ENCODE peak calls at places on chromosome 6, in five cellular contexts. K is neural progenitor cell, O is BE2C, F is upper lobe of right lung, U is A549. L is an unnamed sample.

GRCh38 chr6:109660526-109660925 is 30.5 kb downstream of the AK9 start:
- DNase-seq in K (no peak), O (no peak), F (no peak), U (no peak), L (no peak)

GRCh38 chr6:137698636-137699035 is 168.4 kb upstream of the TNFAIP3 start:
- DNase-seq in K (no peak), O (no peak), F (no peak), U (no peak), L (no peak)

GRCh38 chr6:52157301-52157930 is 28.8 kb upstream of the IL17A start:
- DNase-seq in K (no peak), O (no peak), F (no peak), U (no peak), L (no peak)

GRCh38 chr6:144697389-144697788 is 412.3 kb downstream of the UTRN start:
- DNase-seq in K (no peak), O (no peak), F (no peak), U (no peak), L (no peak)

GRCh38 chr6:170553686-170554085 is 483 bp upstream of the TBP start:
- DNase-seq in K (no peak), O (no peak), F (no peak), U (no peak), L (no peak)

GRCh38 chr6:158854214-158855101 is 35.3 kb upstream of the EZR start:
- DNase-seq in K (no peak), O (no peak), F (no peak), U (no peak), L (no peak)

GRCh38 chr6:23559587-23560343 is 566.2 kb upstream of the NRSN1 start:
- DNase-seq in K (no peak), O (no peak), F (no peak), U (no peak), L (no peak)

GRCh38 chr6:85008311-85009015 is 244.1 kb upstream of the TBX18 start:
- DNase-seq in K (no peak), O (no peak), F (no peak), U (no peak), L (no peak)

GRCh38 chr6:16472349-16473069 is 234.1 kb downstream of the GMPR start:
- DNase-seq in K (no peak), O (no peak), F (no peak), U (no peak), L (no peak)

GRCh38 chr6:30726506-30727413 is 6.6 kb downstream of the TUBB start:
- DNase-seq in K (no peak), O (no peak), F (no peak), U (no peak), L (no peak)

GRCh38 chr6:15872252-15873103 is 209.7 kb upstream of the DTNBP1 start:
- DNase-seq in K (no peak), O (no peak), F (no peak), U (no peak), L (no peak)

GRCh38 chr6:31169123-31169857 is 1.2 kb downstream of the POU5F1 start:
- DNase-seq in K (no peak), O (no peak), F (no peak), U (no peak), L (no peak)

GRCh38 chr6:26103141-26103769 is 16.0 kb downstream of the HFE start:
- DNase-seq in K (peak; percentile 26), O (no peak), F (no peak), U (peak; percentile 44), L (no peak)

GRCh38 chr6:121925024-121925423 is 474.4 kb upstream of the HSF2 start:
- DNase-seq in K (no peak), O (no peak), F (no peak), U (no peak), L (no peak)

GRCh38 chr6:82570083-82570482 is 206.5 kb downstream of the TPBG start:
- DNase-seq in K (no peak), O (no peak), F (no peak), U (no peak), L (no peak)

GRCh38 chr6:145669627-145670034 is 65.7 kb downstream of the EPM2A start:
- DNase-seq in K (no peak), O (no peak), F (no peak), U (no peak), L (no peak)

GRCh38 chr6:105211831-105212230 is 32.0 kb upstream of the POPDC3 start:
- DNase-seq in K (no peak), O (no peak), F (no peak), U (no peak), L (no peak)

GRCh38 chr6:98871057-98871456 is 36.7 kb downstream of the POU3F2 start:
- DNase-seq in K (no peak), O (no peak), F (no peak), U (no peak), L (no peak)

GRCh38 chr6:77834591-77834996 is 181.8 kb downstream of the MEI4 start:
- DNase-seq in K (no peak), O (no peak), F (no peak), U (no peak), L (no peak)

GRCh38 chr6:96899019-96899418 is 1.3 kb upstream of the NDUFAF4 start:
- DNase-seq in K (peak; percentile 40), O (no peak), F (no peak), U (peak; percentile 43), L (no peak)

GRCh38 chr6:75604294-75604693 is 2.6 kb downstream of the SENP6 start:
- DNase-seq in K (no peak), O (no peak), F (no peak), U (no peak), L (no peak)

GRCh38 chr6:82057846-82058554 is 189.5 kb downstream of the IBTK start:
- DNase-seq in K (no peak), O (no peak), F (no peak), U (no peak), L (no peak)

GRCh38 chr6:47168176-47168575 is 126.0 kb upstream of the ADGRF1 start:
- DNase-seq in K (no peak), O (no peak), F (no peak), U (peak; percentile 91), L (no peak)

GRCh38 chr6:99341862-99342455 is 7.5 kb downstream of the FAXC start:
- DNase-seq in K (no peak), O (no peak), F (no peak), U (no peak), L (no peak)

GRCh38 chr6:91653954-91654843 is 1067.3 kb upstream of the MAP3K7 start:
- DNase-seq in K (peak; percentile 20), O (no peak), F (no peak), U (no peak), L (no peak)

GRCh38 chr6:32568561-32568960 is 21.1 kb downstream of the HLA-DRB1 start:
- DNase-seq in K (no peak), O (no peak), F (no peak), U (no peak), L (no peak)

GRCh38 chr6:6790891-6791290 is 202.4 kb downstream of the LY86 start:
- DNase-seq in K (no peak), O (no peak), F (no peak), U (peak; percentile 14), L (no peak)

GRCh38 chr6:19873031-19873430 is 35.9 kb downstream of the ID4 start:
- DNase-seq in K (peak; percentile 33), O (peak; percentile 32), F (no peak), U (peak; percentile 18), L (no peak)

GRCh38 chr6:44969446-44970175 is 358.5 kb upstream of the RUNX2 start:
- DNase-seq in K (no peak), O (no peak), F (no peak), U (no peak), L (no peak)

GRCh38 chr6:27810768-27811298 is 101.4 kb downstream of the OR2B2 start:
- DNase-seq in K (no peak), O (no peak), F (no peak), U (no peak), L (no peak)

DNA sequence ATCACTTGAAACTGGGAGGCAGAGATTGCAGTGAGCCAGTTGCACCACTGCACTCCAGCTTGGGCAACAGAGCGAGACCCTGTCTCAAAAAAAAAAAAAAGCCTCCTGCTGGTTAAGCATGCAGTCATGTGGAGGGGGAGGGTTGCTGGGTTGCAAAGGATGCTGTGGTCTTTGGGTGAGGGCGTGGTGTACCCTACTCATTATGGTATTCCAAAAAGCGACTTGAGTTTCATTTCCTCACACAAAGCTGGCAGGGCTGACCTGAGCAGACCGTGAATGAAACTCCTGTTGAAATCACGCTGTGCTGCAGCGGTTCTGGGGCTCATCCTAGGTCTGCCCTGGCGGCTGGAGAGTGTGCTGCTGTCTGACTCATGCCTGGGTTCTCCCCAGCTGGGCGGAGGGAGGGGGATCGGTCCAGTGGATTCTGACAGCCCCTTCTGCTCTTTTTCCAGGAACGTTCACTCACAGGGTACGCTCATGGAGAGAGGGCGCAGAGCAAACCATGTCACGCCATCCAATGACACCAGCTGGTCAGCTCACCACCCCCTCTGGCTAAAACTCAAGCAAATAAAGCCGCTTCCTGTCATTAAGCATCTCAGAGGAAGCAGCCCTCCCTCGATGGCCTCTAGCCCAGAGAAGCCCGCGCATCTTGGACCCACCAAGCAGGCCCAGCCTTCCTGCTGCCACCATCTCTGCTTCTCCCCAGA is 166.2 kb downstream of the SCML4 start:
- DNase-seq in K (no peak), O (peak; percentile 85), F (peak; percentile 79), U (no peak), L (peak; percentile 79)
- TF ChIP-seq CTCF in K (no peak), O (peak; percentile 48), F (no peak), U (no peak), L (peak; percentile 15)

DNA sequence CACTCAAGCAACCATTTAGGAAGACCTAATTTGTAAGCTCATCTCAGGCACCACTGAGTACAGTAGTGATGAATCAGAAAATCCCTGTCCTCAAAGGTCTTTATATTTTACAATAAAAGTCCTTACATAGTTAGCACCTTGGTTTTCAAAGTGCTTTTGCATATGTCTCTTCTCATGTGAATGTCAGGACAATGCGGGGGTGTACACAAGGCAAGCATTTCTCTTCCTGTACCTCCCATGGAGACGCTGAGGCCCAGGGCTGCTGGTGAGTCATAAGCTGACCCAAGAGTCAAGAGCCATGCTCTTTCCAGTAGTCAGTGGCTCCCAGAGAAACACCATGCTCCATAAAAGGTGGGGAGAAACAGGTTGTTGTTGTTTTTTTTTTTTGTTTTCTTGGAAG is 174.0 kb downstream of the GJA10 start:
- DNase-seq in K (no peak), O (no peak), F (no peak), U (peak; percentile 7), L (no peak)
- H3K4me1 ChIP-seq in K (peaks cover 12% of the 10 kb centered on the region), O (no peaks in the 10 kb centered on the region), F (no peaks in the 10 kb centered on the region), U (no peaks in the 10 kb centered on the region), L (no peaks in the 10 kb centered on the region)

GRCh38 chr6:118444796-118445195 is 103.3 kb upstream of the PLN start:
- DNase-seq in K (no peak), O (no peak), F (no peak), U (no peak), L (no peak)
- H3K9me3 ChIP-seq in K (no peaks in the 10 kb centered on the region), O (no peaks in the 10 kb centered on the region), F (peaks cover 4% of the 10 kb centered on the region), U (no peaks in the 10 kb centered on the region), L (peaks cover 40% of the 10 kb centered on the region)

DNA sequence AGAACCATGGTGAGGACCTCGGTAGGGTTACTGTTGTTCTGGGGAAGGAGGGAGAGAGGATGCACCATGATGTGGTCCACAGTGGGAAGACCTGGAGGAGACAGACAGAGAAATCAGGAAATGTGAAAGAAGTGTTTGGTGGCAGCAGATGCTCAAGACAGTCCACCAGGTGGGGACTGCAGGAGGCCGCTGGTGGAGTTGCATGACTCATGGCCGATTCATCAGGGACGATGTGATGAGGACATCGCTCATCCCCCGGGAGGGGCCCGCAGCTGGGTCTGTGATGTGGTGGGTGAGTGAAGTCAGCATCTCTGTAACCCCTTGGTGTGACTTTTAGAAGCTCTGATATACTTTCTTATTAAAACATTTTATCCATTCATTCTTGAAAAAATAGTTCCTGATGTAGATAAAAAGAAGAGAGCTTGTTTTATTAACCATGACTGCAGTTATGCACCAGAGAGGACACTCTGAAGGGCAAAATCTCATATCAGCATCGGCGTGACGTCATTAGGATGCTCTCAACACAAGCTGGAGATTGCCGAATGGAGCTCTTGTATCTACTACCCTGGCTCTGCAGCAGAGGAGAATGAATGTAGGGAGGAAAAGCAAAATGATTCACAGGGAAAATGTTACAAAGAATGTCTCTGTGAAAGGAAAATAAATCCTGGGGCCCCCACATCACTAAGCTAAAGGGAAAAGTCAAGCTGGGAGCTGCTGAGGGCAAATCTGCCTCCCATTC is 71.2 kb downstream of the RAMACL start:
- DNase-seq in K (no peak), O (peak; percentile 75), F (no peak), U (peak; percentile 24), L (no peak)
- TF ChIP-seq CTCF in K (no peak), O (peak; percentile 35), F (peak; percentile 7), U (no peak), L (no peak)

L was measured in lower lobe of right lung.